ENCODE peak calls at places on chromosomes 1 and 21, in ten cellular contexts. Z is endothelial cell of umbilical vein, P is tibial artery, C is psoas muscle, F is pancreas, V is Panc1, H is osteoblast, I is colonic mucosa, K is upper lobe of right lung, M is thoracic aorta. E is an unnamed sample.

GRCh38 chr1:167755568-167756145 is 33.9 kb downstream of the MPZL1 start:
- DNase-seq in Z (no peak), P (no peak), C (no peak), F (no peak), V (no peak), H (no peak), I (no peak), K (no peak), M (no peak), E (no peak)

GRCh38 chr1:245485996-245486395 is 331.2 kb downstream of the KIF26B start:
- DNase-seq in Z (no peak), P (no peak), C (no peak), F (no peak), V (no peak), H (no peak), I (no peak), K (no peak), M (no peak), E (no peak)

GRCh38 chr1:93591833-93592635 is 89.6 kb downstream of the BCAR3 start:
- DNase-seq in Z (no peak), P (no peak), C (no peak), F (peak; percentile 82), V (no peak), H (peak; percentile 83), I (peak; percentile 94), K (peak; percentile 74), M (no peak), E (no peak)

GRCh38 chr1:160070243-160071163 is 543 bp upstream of the KCNJ10 start:
- DNase-seq in Z (peak; percentile 74), P (peak; percentile 81), C (peak; percentile 84), F (peak; percentile 55), V (no peak), H (peak; percentile 94), I (peak; percentile 69), K (peak; percentile 88), M (peak; percentile 59), E (peak; percentile 51)

GRCh38 chr21:33434770-33435360 is 31.7 kb downstream of the IFNGR2 start:
- DNase-seq in Z (peak; percentile 92), P (no peak), C (no peak), F (no peak), V (no peak), H (peak; percentile 96), I (no peak), K (no peak), M (no peak), E (peak; percentile 89)

GRCh38 chr1:211320980-211321379 is 5.7 kb upstream of the TRAF5 start:
- DNase-seq in Z (no peak), P (no peak), C (no peak), F (no peak), V (no peak), H (no peak), I (no peak), K (no peak), M (no peak), E (no peak)

GRCh38 chr1:2300004-2300771 is 72.1 kb downstream of the SKI start:
- DNase-seq in Z (no peak), P (no peak), C (no peak), F (no peak), V (no peak), H (no peak), I (peak; percentile 37), K (no peak), M (no peak), E (no peak)

GRCh38 chr1:6267686-6268281 is 6.9 kb upstream of the GPR153 start:
- DNase-seq in Z (no peak), P (no peak), C (no peak), F (no peak), V (no peak), H (no peak), I (no peak), K (no peak), M (no peak), E (no peak)

GRCh38 chr1:42816600-42817439 is at the start of the genes ERMAP and SVBP:
- DNase-seq in Z (peak; percentile 89), P (peak; percentile 95), C (peak; percentile 96), F (peak; percentile 88), V (peak; percentile 15), H (peak; percentile 98), I (peak; percentile 95), K (peak; percentile 97), M (peak; percentile 65), E (peak; percentile 77)

GRCh38 chr1:42820813-42821212 is 3.6 kb upstream of the SVBP start:
- DNase-seq in Z (no peak), P (no peak), C (no peak), F (no peak), V (no peak), H (no peak), I (no peak), K (no peak), M (no peak), E (no peak)

GRCh38 chr1:42817440-42817767 is 207 bp upstream of the SVBP start:
- DNase-seq in Z (no peak), P (no peak), C (no peak), F (no peak), V (peak; percentile 28), H (no peak), I (no peak), K (no peak), M (no peak), E (no peak)

GRCh38 chr1:42817976-42818375 is 779 bp upstream of the SVBP start:
- DNase-seq in Z (no peak), P (no peak), C (no peak), F (no peak), V (no peak), H (no peak), I (no peak), K (no peak), M (no peak), E (no peak)

DNA sequence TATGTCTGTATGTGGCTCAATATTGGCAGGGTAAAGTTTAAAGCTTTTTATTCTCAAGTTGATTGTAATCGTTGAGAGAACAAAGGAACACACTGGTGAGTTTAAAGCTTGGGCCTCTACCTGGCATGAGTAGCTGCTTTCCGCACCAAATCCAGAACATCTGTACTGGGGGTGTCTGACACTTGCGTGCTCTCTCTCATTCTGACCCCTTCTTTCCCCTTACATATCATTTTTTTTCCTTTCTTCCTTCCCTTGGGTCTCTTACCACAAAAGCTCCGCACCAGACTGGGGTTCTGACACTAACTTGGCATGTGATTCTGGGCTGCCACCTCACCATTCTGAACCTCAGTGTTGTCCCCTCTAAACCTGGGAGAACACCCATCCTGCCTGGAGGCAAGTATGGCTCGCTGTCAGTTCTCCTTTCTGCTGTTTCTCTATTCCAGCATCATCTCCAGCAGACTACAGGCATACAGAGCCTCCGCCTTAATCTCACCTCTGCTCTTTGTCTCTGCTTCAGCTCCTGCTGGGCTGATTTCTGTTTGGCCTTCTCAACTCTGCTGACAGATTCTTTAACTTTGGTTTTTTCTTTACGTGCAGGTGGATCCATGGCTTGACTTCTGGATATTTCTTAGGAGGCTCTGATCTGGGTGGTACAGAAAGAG is 853 bp upstream of the ERMAP start:
- DNase-seq in Z (peak; percentile 42), P (no peak), C (no peak), F (no peak), V (peak; percentile 18), H (peak; percentile 72), I (no peak), K (no peak), M (no peak), E (peak; percentile 2)
- H3K4me3 ChIP-seq in Z (peak overlapping the region; percentile 74), P (peak overlapping the region; percentile 62), C (peak overlapping the region; percentile 78), F (peak overlapping the region; percentile 62), V (peak overlapping the region; percentile 63), H (peak overlapping the region; percentile 91), I (peak overlapping the region; percentile 54), K (peak overlapping the region; percentile 76), M (peak overlapping the region; percentile 97), E (peak overlapping the region; percentile 77)

GRCh38 chr1:200776949-200777348 is 38.3 kb downstream of the CAMSAP2 start:
- DNase-seq in Z (no peak), P (no peak), C (no peak), F (no peak), V (no peak), H (no peak), I (no peak), K (no peak), M (no peak), E (no peak)

GRCh38 chr1:200775850-200776249 is 37.2 kb downstream of the CAMSAP2 start:
- DNase-seq in Z (no peak), P (no peak), C (no peak), F (no peak), V (no peak), H (no peak), I (no peak), K (no peak), M (no peak), E (no peak)

GRCh38 chr1:200774311-200774710 is 35.6 kb downstream of the CAMSAP2 start:
- DNase-seq in Z (no peak), P (no peak), C (no peak), F (no peak), V (no peak), H (no peak), I (no peak), K (no peak), M (no peak), E (no peak)

GRCh38 chr1:200771625-200772555 is 33.2 kb downstream of the CAMSAP2 start:
- DNase-seq in Z (no peak), P (no peak), C (no peak), F (no peak), V (no peak), H (no peak), I (no peak), K (no peak), M (no peak), E (no peak)

GRCh38 chr1:200774735-200775449 is 36.2 kb downstream of the CAMSAP2 start:
- DNase-seq in Z (peak; percentile 18), P (no peak), C (no peak), F (no peak), V (no peak), H (no peak), I (no peak), K (no peak), M (no peak), E (no peak)
- H3K27me3 ChIP-seq in Z (no peaks in the 10 kb centered on the region), P (no peaks in the 10 kb centered on the region), C (no peaks in the 10 kb centered on the region), F (no peaks in the 10 kb centered on the region), V (no peaks in the 10 kb centered on the region), H (no peaks in the 10 kb centered on the region), I (no peaks in the 10 kb centered on the region), K (no peaks in the 10 kb centered on the region), M (no peaks in the 10 kb centered on the region), E (no peaks in the 10 kb centered on the region)

GRCh38 chr1:216700779-216701178 is 22.4 kb downstream of the ESRRG start:
- DNase-seq in Z (no peak), P (no peak), C (no peak), F (no peak), V (no peak), H (no peak), I (no peak), K (no peak), M (no peak), E (no peak)
- TF ChIP-seq CTCF in Z (no peak), P (no peak), C (no peak), F (no peak), V (no peak), H (no peak), I (no peak), K (no peak), M (no peak), E (no peak)

DNA sequence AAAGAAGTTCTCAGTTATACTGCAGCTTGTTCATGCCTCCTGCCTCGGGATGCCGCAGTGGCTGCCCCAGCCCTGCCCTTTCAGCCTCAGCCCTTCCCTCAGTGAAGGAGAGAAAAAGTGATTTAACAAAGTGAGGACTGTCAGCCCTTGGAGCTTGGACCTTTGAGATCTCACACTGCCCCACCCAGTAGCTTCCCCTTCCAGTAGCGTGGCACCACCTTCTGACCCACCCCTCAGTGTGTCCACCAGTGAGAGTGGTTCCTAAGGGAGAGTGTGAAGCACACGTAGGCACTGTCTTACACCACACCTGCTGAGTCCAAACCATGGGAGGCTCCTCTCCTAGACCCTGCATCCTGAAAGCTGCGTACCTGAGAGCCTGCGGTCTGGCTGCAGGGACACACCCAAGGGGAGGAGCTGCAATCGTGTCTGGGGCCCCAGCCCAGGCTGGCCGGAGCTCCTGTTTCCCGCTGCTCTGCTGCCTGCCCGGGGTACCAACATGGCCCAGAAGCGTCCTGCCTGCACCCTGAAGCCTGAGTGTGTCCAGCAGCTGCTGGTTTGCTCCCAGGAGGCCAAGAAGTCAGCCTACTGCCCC is at the start of gene CDA:
- DNase-seq in Z (no peak), P (no peak), C (peak; percentile 54), F (no peak), V (no peak), H (peak; percentile 56), I (peak; percentile 76), K (no peak), M (no peak), E (no peak)
- H3K4me3 ChIP-seq in Z (no peak within 1 kb of the TSS), P (peak within 1 kb of the TSS; percentile 29), C (peak within 1 kb of the TSS; percentile 36), F (no peak within 1 kb of the TSS), V (no peak within 1 kb of the TSS), H (peak within 1 kb of the TSS; percentile 56), I (peak within 1 kb of the TSS; percentile 45), K (peak within 1 kb of the TSS; percentile 29), M (peak within 1 kb of the TSS; percentile 39), E (no peak within 1 kb of the TSS)